ENCODE peak calls at places on chromosomes 6 and 20, in nine cellular contexts. V is CD8-positive, alpha-beta memory T cell; P is PC-9; K is iPS DF 6.9; N is lower lobe of right lung; D is bronchial epithelial cell; I is lower leg skin; E is tibial artery; Q is BJ. M is an unnamed sample.

GRCh38 chr20:31663838-31664695 is 26.4 kb downstream of the COX4I2 start:
- DNase-seq in N (peak), Q (no peak), D (no peak), P (no peak), I (no peak), K (no peak), E (no peak), V (no peak), M (no peak)

GRCh38 chr6:102918161-102918560 is 1524.7 kb downstream of the GRIK2 start:
- DNase-seq in Q (no peak), K (no peak), P (no peak), E (no peak), D (no peak), V (no peak), I (no peak), N (no peak), M (no peak)

GRCh38 chr6:107620736-107621135 is 130.8 kb downstream of the SOBP start:
- DNase-seq in E (no peak), Q (no peak), K (no peak), I (no peak), D (peak), P (peak), V (no peak), N (no peak), M (no peak)

GRCh38 chr20:25483431-25484132 is 76.1 kb downstream of the GINS1 start:
- DNase-seq in E (no peak), V (no peak), I (no peak), N (no peak), D (no peak), Q (no peak), K (no peak), P (no peak), M (no peak)

GRCh38 chr6:128311944-128312570 is 208.3 kb downstream of the PTPRK start:
- DNase-seq in P (no peak), N (no peak), E (no peak), Q (no peak), K (no peak), I (no peak), V (no peak), D (no peak), M (no peak)

GRCh38 chr6:144856622-144857021 is 571.5 kb downstream of the UTRN start:
- DNase-seq in D (no peak), V (no peak), I (no peak), K (no peak), E (no peak), N (no peak), Q (no peak), P (no peak), M (no peak)

GRCh38 chr6:40586800-40587201 is 363 bp downstream of the LRFN2 start:
- DNase-seq in D (no peak), K (no peak), Q (no peak), I (no peak), P (no peak), N (no peak), E (no peak), V (no peak), M (no peak)

GRCh38 chr6:40693767-40694166 is 106.6 kb upstream of the LRFN2 start:
- DNase-seq in V (no peak), E (no peak), D (no peak), K (no peak), N (no peak), P (no peak), I (no peak), Q (no peak), M (no peak)

GRCh38 chr20:3997446-3997845 is 17.9 kb downstream of the RNF24 start:
- DNase-seq in I (no peak), N (no peak), D (no peak), K (no peak), V (no peak), P (no peak), E (no peak), Q (no peak), M (no peak)

GRCh38 chr6:118736351-118736750 is 85.0 kb upstream of the CEP85L start:
- DNase-seq in N (no peak), Q (no peak), I (no peak), K (no peak), E (no peak), D (no peak), V (no peak), P (no peak), M (no peak)

GRCh38 chr20:11555510-11555909 is 362.2 kb upstream of the BTBD3 start:
- DNase-seq in N (no peak), P (no peak), I (no peak), E (no peak), Q (no peak), V (no peak), K (no peak), D (no peak), M (no peak)

GRCh38 chr6:130604869-130605401 is 222.3 kb upstream of the SMLR1 start:
- DNase-seq in V (no peak), K (no peak), I (no peak), N (no peak), Q (no peak), P (no peak), D (no peak), E (no peak), M (no peak)

GRCh38 chr6:167547751-167548150 is 222.9 kb downstream of the TTLL2 start:
- DNase-seq in D (no peak), K (no peak), I (no peak), N (no peak), V (no peak), E (no peak), Q (no peak), P (no peak), M (no peak)

GRCh38 chr6:143578054-143578453 is 66.5 kb upstream of the FUCA2 start:
- DNase-seq in V (no peak), Q (no peak), P (no peak), I (no peak), N (no peak), D (no peak), K (no peak), E (no peak), M (no peak)

GRCh38 chr6:79813143-79813542 is 134.2 kb downstream of the ELOVL4 start:
- DNase-seq in Q (no peak), K (no peak), N (no peak), D (no peak), V (no peak), P (no peak), I (no peak), E (no peak), M (no peak)

GRCh38 chr6:79810878-79811277 is 136.5 kb downstream of the ELOVL4 start:
- DNase-seq in P (no peak), N (no peak), K (no peak), D (no peak), I (no peak), V (no peak), E (no peak), Q (no peak), M (no peak)

GRCh38 chr6:79812195-79812594 is 135.2 kb downstream of the ELOVL4 start:
- DNase-seq in E (no peak), V (no peak), I (no peak), P (no peak), N (no peak), Q (no peak), D (no peak), K (no peak), M (no peak)

GRCh38 chr6:79808846-79809245 is 138.5 kb downstream of the ELOVL4 start:
- DNase-seq in Q (no peak), D (no peak), E (no peak), P (no peak), K (no peak), I (no peak), N (no peak), V (no peak), M (no peak)

DNA sequence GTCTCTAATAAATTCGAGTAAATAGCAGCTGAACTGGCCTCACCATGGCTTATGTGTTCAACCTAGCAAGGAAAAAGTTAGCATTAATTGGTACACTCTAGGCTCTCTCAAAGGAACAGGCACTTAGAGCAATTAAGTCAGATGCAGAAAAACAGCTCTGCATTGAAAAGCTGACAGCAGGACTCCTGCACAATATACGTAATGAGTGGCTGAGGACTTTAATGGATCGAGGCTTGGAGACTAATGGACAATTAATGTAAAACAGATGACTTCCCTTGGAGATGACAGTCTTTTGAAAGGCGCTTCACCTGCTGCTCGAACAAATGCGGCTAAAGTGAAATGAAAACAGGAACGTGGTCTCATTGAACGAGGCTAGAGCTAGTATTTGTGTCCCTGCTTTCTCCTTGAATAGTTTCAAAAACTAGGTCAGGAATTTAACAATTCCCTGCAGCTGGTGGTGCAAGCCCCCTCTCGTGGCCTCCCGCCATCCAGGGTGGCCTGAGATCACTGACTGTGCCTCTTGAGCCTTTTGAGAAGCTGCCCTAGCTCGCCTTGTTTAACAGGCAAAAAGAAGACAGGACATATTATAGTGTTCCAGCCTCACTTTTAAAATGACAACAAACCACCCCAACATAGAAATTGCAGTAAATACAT is 137.1 kb downstream of the ELOVL4 start:
- DNase-seq in Q (no peak), E (no peak), I (no peak), D (no peak), K (no peak), N (no peak), V (no peak), P (no peak), M (no peak)
- H3K4me3 ChIP-seq in Q (no peak), E (no peak), I (no peak), D (no peak), K (no peak), N (no peak), V (no peak), P (no peak), M (no peak)

GRCh38 chr6:75279418-75279817 is 5.2 kb downstream of the TMEM30A start:
- DNase-seq in V (no peak), K (no peak), E (no peak), Q (no peak), I (no peak), D (no peak), N (no peak), P (no peak), M (no peak)

GRCh38 chr6:75282706-75283105 is 1.9 kb downstream of the TMEM30A start:
- DNase-seq in I (no peak), K (no peak), E (no peak), N (no peak), D (peak), Q (no peak), V (no peak), P (no peak), M (no peak)

GRCh38 chr6:75278474-75279077 is 6.0 kb downstream of the TMEM30A start:
- DNase-seq in K (no peak), V (no peak), E (no peak), D (peak), I (no peak), N (no peak), P (no peak), Q (no peak), M (peak)

GRCh38 chr6:75281643-75282042 is 2.9 kb downstream of the TMEM30A start:
- DNase-seq in K (no peak), V (no peak), N (no peak), D (peak), P (no peak), I (no peak), E (no peak), Q (no peak), M (no peak)

GRCh38 chr6:75280131-75280855 is 4.3 kb downstream of the TMEM30A start:
- DNase-seq in D (peak), V (no peak), N (no peak), Q (no peak), K (no peak), I (no peak), E (no peak), P (no peak), M (no peak)
- H3K4me3 ChIP-seq in D (no peak), V (no peak), N (peak), Q (no peak), K (no peak), I (no peak), E (no peak), P (no peak), M (no peak)

GRCh38 chr20:45416917-45417316 is 976 bp downstream of the PIGT start:
- DNase-seq in V (no peak), Q (no peak), P (no peak), N (no peak), K (no peak), D (no peak), E (no peak), I (no peak), M (no peak)
- H3K4me3 ChIP-seq in V (peak), Q (peak), P (peak), N (peak), K (peak), D (no peak), E (peak), I (no peak), M (peak)

GRCh38 chr6:149750136-149750609 is 632 bp downstream of the PCMT1 start:
- DNase-seq in N (peak), Q (no peak), D (peak), E (peak), K (peak), P (peak), I (peak), V (no peak), M (peak)

GRCh38 chr6:149749594-149750135 is at the start of gene PCMT1:
- DNase-seq in E (peak), K (peak), P (peak), I (peak), V (peak), N (peak), D (peak), Q (peak), M (peak)

GRCh38 chr6:149752600-149752999 is 3.1 kb downstream of the PCMT1 start:
- DNase-seq in V (no peak), K (no peak), E (no peak), D (no peak), I (no peak), N (no peak), P (no peak), Q (no peak), M (no peak)

GRCh38 chr6:149754573-149754972 is 5.0 kb downstream of the PCMT1 start:
- DNase-seq in V (no peak), D (peak), Q (no peak), I (no peak), E (no peak), K (no peak), P (no peak), N (no peak), M (peak)

GRCh38 chr6:149751239-149751638 is 1.7 kb downstream of the PCMT1 start:
- DNase-seq in I (no peak), D (no peak), Q (no peak), E (no peak), K (no peak), P (no peak), N (no peak), V (no peak), M (no peak)
- H3K4me3 ChIP-seq in I (no peak), D (no peak), Q (peak), E (peak), K (no peak), P (peak), N (no peak), V (no peak), M (peak)

GRCh38 chr6:24950210-24950941 is 14.6 kb upstream of the RIPOR2 start:
- DNase-seq in Q (no peak), P (no peak), D (no peak), I (no peak), V (no peak), E (no peak), N (no peak), K (no peak), M (no peak)
- H3K4me3 ChIP-seq in Q (no peak), P (no peak), D (no peak), I (no peak), V (peak), E (no peak), N (no peak), K (no peak), M (no peak)

GRCh38 chr20:13007596-13007995 is 1.2 kb upstream of the SPTLC3 start:
- DNase-seq in D (no peak), V (no peak), P (no peak), I (no peak), E (no peak), K (no peak), N (no peak), Q (no peak), M (no peak)

GRCh38 chr20:13009682-13010406 is 1.1 kb downstream of the SPTLC3 start:
- DNase-seq in D (peak), Q (peak), I (no peak), P (peak), E (no peak), K (no peak), V (peak), N (no peak), M (peak)

GRCh38 chr20:13006825-13007224 is 1.9 kb upstream of the SPTLC3 start:
- DNase-seq in Q (no peak), I (no peak), N (no peak), P (no peak), V (no peak), D (peak), E (no peak), K (no peak), M (peak)

GRCh38 chr20:13012886-13013285 is 4.1 kb downstream of the SPTLC3 start:
- DNase-seq in N (no peak), P (no peak), K (no peak), I (no peak), E (no peak), V (no peak), Q (no peak), D (no peak), M (no peak)

DNA sequence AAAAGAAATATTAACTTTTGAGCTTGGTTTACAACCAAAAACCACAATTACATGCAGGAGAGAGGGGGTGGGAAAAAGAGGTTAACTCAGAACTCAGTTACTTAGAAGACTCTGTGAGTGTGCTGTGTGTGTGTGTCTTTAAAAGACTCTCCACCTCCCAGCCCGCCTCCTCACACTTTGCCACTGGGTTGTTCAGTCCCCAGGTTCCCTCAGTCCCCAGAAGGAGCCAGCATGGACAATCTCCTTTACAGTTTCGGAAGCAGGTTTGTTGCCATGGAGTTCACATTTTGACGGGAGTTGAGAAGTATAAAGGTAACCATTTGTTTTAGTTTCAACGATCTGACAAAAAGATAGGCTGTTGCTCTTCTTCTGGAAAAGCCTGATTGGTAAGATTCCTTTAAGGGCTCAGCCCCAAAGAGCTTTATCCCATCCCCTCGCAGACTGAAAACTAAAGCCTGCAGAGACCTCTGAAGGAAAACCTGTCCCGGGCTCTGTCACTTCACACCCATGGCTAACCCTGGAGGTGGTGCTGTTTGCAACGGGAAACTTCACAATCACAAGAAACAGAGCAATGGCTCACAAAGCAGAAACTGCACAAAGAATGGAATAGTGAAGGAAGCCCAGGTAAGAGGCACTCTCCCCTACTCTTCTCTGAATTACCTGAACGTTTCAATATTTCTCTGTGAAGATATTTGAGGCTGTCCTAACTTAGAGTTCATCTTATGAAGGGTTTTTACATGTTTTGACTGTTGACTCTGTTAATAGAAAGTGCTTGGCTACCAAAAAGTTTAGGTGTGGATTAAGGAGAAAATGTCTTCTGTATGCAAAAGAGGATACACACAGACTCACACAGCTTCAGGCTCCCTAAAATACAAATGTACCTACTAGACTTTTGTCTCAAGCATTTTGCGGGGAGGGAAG is at the start of gene SPTLC3:
- DNase-seq in V (peak), Q (no peak), E (peak), P (peak), K (peak), I (no peak), N (no peak), D (peak), M (peak)
- H3K4me3 ChIP-seq in V (peak), Q (peak), E (peak), P (peak), K (no peak), I (peak), N (peak), D (peak), M (peak)